ENCODE peak calls at places on chromosome 5, in five cellular contexts. A is sigmoid colon, R is suprapubic skin, Y is stomach, N is upper lobe of left lung. M is an unnamed sample.

GRCh38 chr5:171450423-171451246 is 31.2 kb downstream of the FGF18 start:
- DNase-seq in Y (peak; percentile 48), N (no peak), R (no peak), A (peak; percentile 81), M (no peak)

GRCh38 chr5:88825782-88826110 is 57.2 kb downstream of the MEF2C start:
- DNase-seq in A (no peak), R (no peak), N (no peak), Y (no peak), M (no peak)

GRCh38 chr5:155189981-155190380 is 176.4 kb downstream of the KIF4B start:
- DNase-seq in Y (no peak), R (no peak), N (no peak), A (no peak), M (no peak)

GRCh38 chr5:1317921-1318565 is 23.2 kb upstream of the TERT start:
- DNase-seq in Y (no peak), N (no peak), R (peak; percentile 49), A (peak; percentile 28), M (no peak)

GRCh38 chr5:87829214-87829551 is 416.5 kb upstream of the CCNH start:
- DNase-seq in N (peak; percentile 39), Y (peak; percentile 29), R (no peak), A (peak; percentile 83), M (no peak)

GRCh38 chr5:101943784-101944183 is 352.3 kb downstream of the SLCO4C1 start:
- DNase-seq in R (no peak), N (no peak), A (no peak), Y (no peak), M (no peak)

GRCh38 chr5:98321356-98321755 is 452.1 kb upstream of the RGMB start:
- DNase-seq in R (no peak), A (no peak), N (no peak), Y (no peak), M (no peak)

GRCh38 chr5:138569759-138570158 is 5.4 kb downstream of the HSPA9 start:
- DNase-seq in R (no peak), A (no peak), Y (no peak), N (no peak), M (no peak)

GRCh38 chr5:112649882-112650281 is 87.8 kb upstream of the APC start:
- DNase-seq in Y (no peak), N (peak; percentile 79), R (no peak), A (no peak), M (no peak)

GRCh38 chr5:117242028-117242427 is 667.4 kb upstream of the SEMA6A start:
- DNase-seq in A (no peak), R (no peak), N (no peak), Y (no peak), M (no peak)
- H3K4me3 ChIP-seq in A (no peak overlapping the region), R (no peak overlapping the region), N (no peak overlapping the region), Y (no peak overlapping the region), M (no peak overlapping the region)

DNA sequence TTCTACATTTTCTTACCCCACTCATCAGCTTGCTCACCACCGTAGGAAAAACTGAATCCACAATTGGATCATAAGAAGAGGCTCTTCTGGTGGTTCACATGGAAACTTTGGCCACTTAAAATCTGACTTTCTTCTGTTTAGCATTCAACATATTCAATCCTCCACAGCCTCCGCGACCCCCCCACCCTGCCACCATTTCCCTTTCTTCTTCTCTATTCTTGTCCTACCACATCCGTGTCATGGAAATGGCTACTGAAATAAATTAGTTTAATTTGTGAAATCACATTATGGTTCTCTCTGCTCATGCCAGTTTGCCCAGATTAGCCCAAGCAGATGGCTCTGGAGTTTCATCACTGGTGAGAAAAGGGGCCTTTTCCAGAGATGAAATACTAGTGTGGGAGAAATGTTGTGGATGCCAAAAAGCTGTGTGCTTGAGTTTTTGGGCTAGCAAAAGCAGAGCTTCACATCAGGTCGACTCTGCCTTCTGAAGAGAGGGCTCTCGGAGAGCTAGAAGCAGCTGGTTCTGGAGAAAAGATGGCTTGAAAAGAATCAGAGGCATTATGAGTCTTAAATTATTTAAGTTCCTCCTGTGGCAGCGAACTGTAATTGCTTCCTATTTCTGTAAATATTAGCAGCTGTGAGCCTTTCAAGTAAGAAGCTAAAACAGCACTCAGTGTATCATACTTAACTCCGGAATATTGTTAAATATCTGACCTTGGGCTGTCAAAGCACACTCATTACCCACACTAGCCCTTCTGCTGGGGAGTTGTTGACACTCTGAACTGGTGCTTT is 107.1 kb downstream of the MAT2B start:
- DNase-seq in Y (no peak), N (no peak), A (no peak), R (no peak), M (peak; percentile 78)
- TF ChIP-seq POLR2AphosphoS5 in Y (no peak), N (no peak), A (no peak), R (no peak), M (no peak)

GRCh38 chr5:58491216-58491892 is at the start of gene GAPT:
- DNase-seq in N (no peak), A (no peak), Y (no peak), R (no peak), M (no peak)
- TF ChIP-seq POLR2A in N (no peak), A (no peak), Y (no peak), R (no peak), M (no peak)

GRCh38 chr5:36059571-36060515 is 6.8 kb downstream of the UGT3A2 start:
- DNase-seq in R (no peak), N (no peak), Y (no peak), A (no peak), M (peak; percentile 82)
- H3K4me3 ChIP-seq in R (no peak overlapping the region), N (no peak overlapping the region), Y (no peak overlapping the region), A (no peak overlapping the region), M (no peak overlapping the region)

GRCh38 chr5:77086611-77087483 is at the start of gene ZBED3:
- DNase-seq in Y (peak; percentile 72), A (peak; percentile 90), R (peak; percentile 89), N (peak; percentile 82), M (no peak)

GRCh38 chr5:77083088-77083487 is 4.0 kb downstream of the ZBED3 start:
- DNase-seq in R (no peak), Y (no peak), A (no peak), N (no peak), M (no peak)

GRCh38 chr5:77082280-77082679 is 4.8 kb downstream of the ZBED3 start:
- DNase-seq in A (no peak), R (no peak), N (no peak), Y (no peak), M (no peak)

GRCh38 chr5:77087484-77088291 is 603 bp upstream of the ZBED3 start:
- DNase-seq in Y (peak; percentile 66), R (no peak), A (no peak), N (peak; percentile 63), M (no peak)
- TF ChIP-seq POLR2AphosphoS5 in Y (no peak), R (no peak), A (no peak), N (no peak), M (peak; percentile 4)

M was measured in esophagus muscularis mucosa.